ENCODE peak calls at places on chromosomes 13 and 19, in eight cellular contexts. O is AG09309, W is BJ, T is cardiac fibroblast, C is Panc1, Q is heart right ventricle, I is body of pancreas, K is tibial nerve. X is an unnamed sample.

GRCh38 chr19:42159942-42160341 is 27.7 kb upstream of the POU2F2 start:
- DNase-seq in Q (no peak), T (no peak), I (no peak), O (no peak), W (no peak), C (no peak), K (no peak), X (no peak)

GRCh38 chr13:111410232-111411021 is 90.0 kb downstream of the TEX29 start:
- DNase-seq in I (no peak), W (no peak), T (no peak), Q (no peak), O (no peak), K (no peak), C (no peak), X (no peak)

GRCh38 chr19:47509973-47510372 is 4.9 kb downstream of the NAPA start:
- DNase-seq in W (no peak), Q (no peak), K (no peak), I (peak; percentile 68), O (no peak), T (no peak), C (no peak), X (no peak)

GRCh38 chr13:93116809-93117208 is 109.8 kb upstream of the GPC6 start:
- DNase-seq in O (no peak), Q (no peak), K (no peak), W (no peak), C (no peak), I (no peak), T (no peak), X (no peak)

GRCh38 chr19:17784201-17785008 is 10.5 kb upstream of the B3GNT3 start:
- DNase-seq in K (no peak), I (peak; percentile 73), T (peak; percentile 74), O (no peak), Q (peak; percentile 56), C (no peak), W (no peak), X (no peak)

GRCh38 chr13:27088619-27089018 is 83.0 kb downstream of the USP12 start:
- DNase-seq in K (no peak), W (no peak), O (no peak), T (no peak), Q (no peak), I (no peak), C (no peak), X (no peak)

GRCh38 chr13:25170554-25171107 is 1.5 kb downstream of the AMER2 start:
- DNase-seq in O (no peak), C (no peak), Q (no peak), I (no peak), K (no peak), T (no peak), W (no peak), X (no peak)

GRCh38 chr13:38166121-38166520 is 183.5 kb upstream of the UFM1 start:
- DNase-seq in C (no peak), Q (no peak), W (no peak), K (no peak), I (no peak), O (no peak), T (peak; percentile 6), X (no peak)

GRCh38 chr13:95571941-95572340 is 19.4 kb downstream of the CLDN10 start:
- DNase-seq in K (no peak), I (no peak), Q (no peak), C (no peak), O (no peak), T (no peak), W (no peak), X (no peak)

GRCh38 chr13:113905942-113906341 is 42.1 kb upstream of the GAS6 start:
- DNase-seq in Q (no peak), I (no peak), W (no peak), O (no peak), C (no peak), T (no peak), K (no peak), X (no peak)

GRCh38 chr13:46389985-46390384 is 2.9 kb upstream of the RUBCNL start:
- DNase-seq in K (peak; percentile 26), Q (no peak), I (peak; percentile 57), T (no peak), C (no peak), W (no peak), O (no peak), X (peak; percentile 64)

GRCh38 chr13:44819245-44819644 is 170.0 kb downstream of the NUFIP1 start:
- DNase-seq in O (no peak), K (no peak), Q (no peak), W (no peak), T (peak; percentile 71), C (peak; percentile 22), I (no peak), X (peak; percentile 76)

GRCh38 chr19:49533551-49534488 is 6.0 kb downstream of the RCN3 start:
- DNase-seq in Q (peak; percentile 72), K (peak; percentile 63), O (no peak), T (peak; percentile 61), W (no peak), I (peak; percentile 86), C (no peak), X (no peak)
- TF ChIP-seq CTCF in Q (peak; percentile 34), K (peak; percentile 39), O (no peak), T (no peak), W (peak; percentile 31), I (peak; percentile 31), C (no peak), X (no peak)

DNA sequence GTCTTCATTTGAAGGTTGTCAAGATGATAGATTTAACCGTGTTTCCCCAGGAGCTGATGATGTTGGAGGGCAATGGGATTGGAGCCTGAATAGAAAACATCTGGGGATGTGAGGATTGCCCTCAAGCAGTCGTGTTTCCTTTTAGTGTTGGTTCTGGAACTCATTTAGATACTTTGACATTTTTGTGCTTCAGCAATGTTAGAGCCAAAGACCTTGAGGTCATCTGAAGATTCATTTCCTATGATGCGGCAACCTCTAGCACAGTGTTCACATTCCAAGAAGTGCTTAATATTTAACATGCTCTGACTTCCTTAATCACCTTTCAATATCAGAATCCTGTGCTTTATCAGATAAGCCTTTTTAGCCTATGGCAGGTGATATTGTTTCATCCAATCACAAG is 82.7 kb downstream of the SLC10A2 start:
- DNase-seq in T (no peak), Q (no peak), K (no peak), W (peak; percentile 85), O (no peak), I (no peak), C (no peak), X (peak; percentile 81)
- TF ChIP-seq CTCF in T (no peak), Q (no peak), K (no peak), W (no peak), O (no peak), I (no peak), C (no peak), X (no peak)

GRCh38 chr19:19206938-19207337 is 3.7 kb upstream of the NR2C2AP start:
- DNase-seq in K (no peak), I (no peak), C (no peak), W (no peak), Q (no peak), T (no peak), O (no peak), X (no peak)

GRCh38 chr19:19204181-19204580 is 967 bp upstream of the NR2C2AP start:
- DNase-seq in O (no peak), I (no peak), K (no peak), W (no peak), T (no peak), C (no peak), Q (no peak), X (no peak)

GRCh38 chr19:19209372-19209771 is 2.4 kb upstream of the NCAN start:
- DNase-seq in I (no peak), Q (no peak), W (no peak), C (no peak), O (no peak), K (no peak), T (no peak), X (no peak)

GRCh38 chr19:19205416-19206410 is 2.5 kb upstream of the NR2C2AP start:
- DNase-seq in T (no peak), Q (no peak), O (no peak), C (no peak), K (no peak), W (no peak), I (no peak), X (no peak)

DNA sequence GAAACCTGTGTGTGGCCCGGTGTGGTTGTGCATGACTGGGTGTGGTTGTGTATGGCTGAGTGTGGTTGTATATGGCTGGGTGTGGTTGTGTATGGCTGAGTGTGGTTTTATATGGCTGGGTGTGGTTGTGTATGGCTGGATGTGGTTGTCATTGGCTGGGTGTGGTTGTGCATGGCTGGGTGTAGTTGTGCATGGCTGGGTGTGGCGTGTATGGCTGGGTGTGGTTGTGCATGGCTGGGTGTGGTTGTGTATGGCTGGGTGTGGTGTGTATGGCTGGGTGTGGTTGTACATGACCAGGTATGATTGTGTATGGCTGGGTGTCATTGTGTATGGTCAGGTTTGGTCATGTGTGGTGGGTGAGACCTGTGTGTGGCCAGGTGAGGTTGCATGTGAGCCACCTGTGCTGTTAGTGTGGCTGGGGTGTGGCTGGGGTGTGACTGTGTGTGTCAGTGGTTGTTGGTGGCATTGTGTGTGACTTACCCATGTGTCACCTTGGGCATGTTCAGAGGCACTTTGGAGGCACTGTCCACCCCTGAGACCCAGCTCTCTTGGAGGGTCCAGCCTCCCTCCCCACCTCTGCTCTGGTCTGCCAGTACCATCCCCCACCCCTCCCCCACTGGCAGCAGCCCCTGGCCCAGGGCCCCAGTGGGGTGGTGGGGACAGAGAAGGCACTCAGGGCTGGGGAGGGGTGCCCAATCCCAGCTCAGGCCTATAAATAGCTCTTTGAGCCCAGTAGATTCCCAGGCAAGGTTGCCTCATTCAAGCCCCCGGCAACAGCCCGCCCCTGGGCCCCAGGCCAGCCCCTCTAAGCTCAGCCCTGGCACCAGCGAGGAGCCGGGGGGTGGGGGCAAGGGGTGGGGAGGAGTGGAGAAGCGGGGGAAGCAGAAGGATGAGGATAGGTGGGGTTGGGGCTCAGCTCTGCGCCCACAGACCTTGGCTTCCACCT is 3.8 kb upstream of the NCAN start:
- DNase-seq in W (no peak), K (no peak), C (no peak), T (no peak), O (no peak), Q (no peak), I (no peak), X (no peak)
- TF ChIP-seq CTCF in W (no peak), K (no peak), C (no peak), T (no peak), O (no peak), Q (no peak), I (no peak), X (no peak)

GRCh38 chr13:98083936-98084335 is 59.0 kb upstream of the FARP1 start:
- DNase-seq in I (no peak), O (no peak), K (no peak), T (no peak), C (no peak), Q (no peak), W (no peak), X (no peak)

GRCh38 chr13:98080280-98080679 is 62.6 kb upstream of the FARP1 start:
- DNase-seq in Q (no peak), W (no peak), I (no peak), O (no peak), K (no peak), C (no peak), T (no peak), X (no peak)

GRCh38 chr13:98089246-98089645 is 53.6 kb upstream of the FARP1 start:
- DNase-seq in W (no peak), C (no peak), I (no peak), T (peak; percentile 48), K (no peak), Q (no peak), O (peak; percentile 59), X (no peak)

DNA sequence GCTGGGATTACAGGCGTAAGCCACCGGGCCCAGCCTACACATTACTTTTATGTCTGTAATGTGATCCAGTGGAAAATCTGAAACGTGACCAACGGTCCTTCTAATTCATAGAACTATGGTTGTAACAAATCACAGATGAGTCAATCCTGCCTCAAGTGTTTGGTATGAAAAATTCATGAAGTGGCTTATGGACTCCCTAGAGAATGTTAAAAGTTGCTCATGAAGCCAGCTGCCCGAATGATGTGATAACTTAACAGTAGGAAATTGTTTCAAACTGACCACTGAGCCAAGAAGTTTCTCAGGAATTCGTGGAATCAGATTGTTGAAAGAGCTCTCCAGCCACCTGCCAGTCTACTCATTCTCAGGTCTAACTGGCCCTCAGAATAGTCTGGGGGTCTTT is 59.4 kb upstream of the FARP1 start:
- DNase-seq in Q (no peak), I (no peak), T (peak; percentile 88), O (peak; percentile 91), W (peak; percentile 92), C (no peak), K (no peak), X (peak; percentile 52)
- TF ChIP-seq CTCF in Q (no peak), I (no peak), T (no peak), O (peak; percentile 9), W (peak; percentile 35), C (no peak), K (no peak), X (no peak)

X was measured in epithelial cell of proximal tubule.